ENCODE peak calls at places on chromosomes 11 and 22, in seven cellular contexts. One of them, this sample, is unnamed.
A peak's percentile ranks its signal among the peaks of the same experiment; 100 is the strongest.

GRCh38 chr11:129445226-129445625 is 69.6 kb downstream of the BARX2 start:
- DNase-seq in ovary: no peak
- DNase-seq in IMR-90: no peak
- DNase-seq in naive thymus-derived CD4-positive, alpha-beta T cell: no peak
- DNase-seq in upper lobe of left lung: peak; percentile 21
- DNase-seq in mesendoderm: no peak
- DNase-seq in mammary epithelial cell: no peak
- DNase-seq in this sample: no peak

GRCh38 chr22:20610243-20610686 is 102.9 kb downstream of the MED15 start:
- DNase-seq in ovary: no peak
- DNase-seq in IMR-90: no peak
- DNase-seq in naive thymus-derived CD4-positive, alpha-beta T cell: no peak
- DNase-seq in upper lobe of left lung: peak; percentile 66
- DNase-seq in mesendoderm: no peak
- DNase-seq in mammary epithelial cell: no peak
- DNase-seq in this sample: no peak

GRCh38 chr11:88115828-88116410 is 59.3 kb downstream of the RAB38 start:
- DNase-seq in ovary: no peak
- DNase-seq in IMR-90: no peak
- DNase-seq in naive thymus-derived CD4-positive, alpha-beta T cell: no peak
- DNase-seq in upper lobe of left lung: no peak
- DNase-seq in mesendoderm: peak; percentile 14
- DNase-seq in mammary epithelial cell: no peak
- DNase-seq in this sample: no peak

GRCh38 chr11:108221401-108221800 is 1.0 kb downstream of the NPAT start:
- DNase-seq in ovary: no peak
- DNase-seq in IMR-90: peak; percentile 45
- DNase-seq in naive thymus-derived CD4-positive, alpha-beta T cell: no peak
- DNase-seq in upper lobe of left lung: no peak
- DNase-seq in mesendoderm: no peak
- DNase-seq in mammary epithelial cell: peak; percentile 14
- DNase-seq in this sample: no peak

GRCh38 chr11:77668760-77669159 is 31.2 kb upstream of the CLNS1A start:
- DNase-seq in ovary: no peak
- DNase-seq in IMR-90: peak; percentile 62
- DNase-seq in naive thymus-derived CD4-positive, alpha-beta T cell: no peak
- DNase-seq in upper lobe of left lung: no peak
- DNase-seq in mesendoderm: no peak
- DNase-seq in mammary epithelial cell: no peak
- DNase-seq in this sample: no peak

GRCh38 chr11:117144477-117145392 is 648 bp downstream of the PAFAH1B2 start:
- DNase-seq in ovary: peak; percentile 65
- DNase-seq in IMR-90: peak; percentile 86
- DNase-seq in naive thymus-derived CD4-positive, alpha-beta T cell: no peak
- DNase-seq in upper lobe of left lung: peak; percentile 92
- DNase-seq in mesendoderm: peak; percentile 51
- DNase-seq in mammary epithelial cell: peak; percentile 68
- DNase-seq in this sample: peak; percentile 33

GRCh38 chr22:17258015-17258827 is 39.0 kb upstream of the ADA2 start:
- DNase-seq in ovary: peak; percentile 33
- DNase-seq in IMR-90: no peak
- DNase-seq in naive thymus-derived CD4-positive, alpha-beta T cell: peak; percentile 37
- DNase-seq in upper lobe of left lung: no peak
- DNase-seq in mesendoderm: peak; percentile 93
- DNase-seq in mammary epithelial cell: peak; percentile 65
- DNase-seq in this sample: no peak

GRCh38 chr11:1006762-1007161 is 29.8 kb downstream of the MUC6 start:
- DNase-seq in ovary: no peak
- DNase-seq in IMR-90: no peak
- DNase-seq in naive thymus-derived CD4-positive, alpha-beta T cell: no peak
- DNase-seq in upper lobe of left lung: no peak
- DNase-seq in mesendoderm: no peak
- DNase-seq in mammary epithelial cell: no peak
- DNase-seq in this sample: no peak

GRCh38 chr22:23256986-23257888 is 76.9 kb downstream of the BCR start:
- DNase-seq in ovary: peak; percentile 69
- DNase-seq in IMR-90: no peak
- DNase-seq in naive thymus-derived CD4-positive, alpha-beta T cell: no peak
- DNase-seq in upper lobe of left lung: peak; percentile 65
- DNase-seq in mesendoderm: no peak
- DNase-seq in mammary epithelial cell: peak; percentile 32
- DNase-seq in this sample: no peak

GRCh38 chr11:83007909-83008580 is 63.7 kb downstream of the RAB30 start:
- DNase-seq in ovary: peak; percentile 85
- DNase-seq in IMR-90: peak; percentile 24
- DNase-seq in naive thymus-derived CD4-positive, alpha-beta T cell: no peak
- DNase-seq in upper lobe of left lung: peak; percentile 6
- DNase-seq in mesendoderm: peak; percentile 59
- DNase-seq in mammary epithelial cell: no peak
- DNase-seq in this sample: no peak

GRCh38 chr11:438101-438844 is 3.5 kb downstream of the ANO9 start:
- DNase-seq in ovary: no peak
- DNase-seq in IMR-90: no peak
- DNase-seq in naive thymus-derived CD4-positive, alpha-beta T cell: no peak
- DNase-seq in upper lobe of left lung: no peak
- DNase-seq in mesendoderm: no peak
- DNase-seq in mammary epithelial cell: no peak
- DNase-seq in this sample: no peak

GRCh38 chr11:130408401-130408890 is 20.0 kb downstream of the ADAMTS8 start:
- DNase-seq in ovary: no peak
- DNase-seq in IMR-90: no peak
- DNase-seq in naive thymus-derived CD4-positive, alpha-beta T cell: no peak
- DNase-seq in upper lobe of left lung: peak; percentile 57
- DNase-seq in mesendoderm: no peak
- DNase-seq in mammary epithelial cell: no peak
- DNase-seq in this sample: no peak

GRCh38 chr11:70628881-70629844 is 230.8 kb downstream of the CTTN start:
- DNase-seq in ovary: no peak
- DNase-seq in IMR-90: no peak
- DNase-seq in naive thymus-derived CD4-positive, alpha-beta T cell: no peak
- DNase-seq in upper lobe of left lung: peak; percentile 59
- DNase-seq in mesendoderm: no peak
- DNase-seq in mammary epithelial cell: no peak
- DNase-seq in this sample: no peak

GRCh38 chr11:94738746-94739145 is 29.4 kb upstream of the AMOTL1 start:
- DNase-seq in ovary: no peak
- DNase-seq in IMR-90: no peak
- DNase-seq in naive thymus-derived CD4-positive, alpha-beta T cell: no peak
- DNase-seq in upper lobe of left lung: no peak
- DNase-seq in mesendoderm: peak; percentile 68
- DNase-seq in mammary epithelial cell: no peak
- DNase-seq in this sample: no peak

DNA sequence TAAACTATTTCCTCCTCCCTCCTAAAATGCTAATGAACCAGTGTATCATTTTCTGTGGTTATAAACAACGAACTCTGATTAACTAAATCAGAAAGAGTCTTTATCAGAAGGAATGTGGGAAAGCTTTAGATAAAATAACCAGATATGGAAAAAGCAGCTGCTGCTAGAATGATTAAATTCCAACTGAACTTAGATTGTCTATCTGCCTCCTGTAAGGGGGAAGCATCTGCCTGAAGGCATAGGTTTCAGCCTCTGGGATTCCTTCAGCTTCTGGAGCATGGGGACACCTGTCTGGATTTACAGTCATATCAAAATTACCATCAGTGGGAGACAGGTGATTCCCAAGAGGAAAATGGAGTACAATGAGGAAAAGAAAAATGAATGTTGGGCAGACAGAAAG is 1095.5 kb upstream of the CCDC90B start:
- DNase-seq in ovary: no peak
- DNase-seq in IMR-90: no peak
- DNase-seq in naive thymus-derived CD4-positive, alpha-beta T cell: no peak
- DNase-seq in upper lobe of left lung: no peak
- DNase-seq in mesendoderm: peak; percentile 31
- DNase-seq in mammary epithelial cell: no peak
- DNase-seq in this sample: no peak
- H3K4me3 ChIP-seq in ovary: no peak overlapping the region
- H3K4me3 ChIP-seq in IMR-90: no peak overlapping the region
- H3K4me3 ChIP-seq in naive thymus-derived CD4-positive, alpha-beta T cell: no peak overlapping the region
- H3K4me3 ChIP-seq in upper lobe of left lung: no peak overlapping the region
- H3K4me3 ChIP-seq in mesendoderm: no peak overlapping the region
- H3K4me3 ChIP-seq in mammary epithelial cell: no peak overlapping the region
- H3K4me3 ChIP-seq in this sample: no peak overlapping the region

DNA sequence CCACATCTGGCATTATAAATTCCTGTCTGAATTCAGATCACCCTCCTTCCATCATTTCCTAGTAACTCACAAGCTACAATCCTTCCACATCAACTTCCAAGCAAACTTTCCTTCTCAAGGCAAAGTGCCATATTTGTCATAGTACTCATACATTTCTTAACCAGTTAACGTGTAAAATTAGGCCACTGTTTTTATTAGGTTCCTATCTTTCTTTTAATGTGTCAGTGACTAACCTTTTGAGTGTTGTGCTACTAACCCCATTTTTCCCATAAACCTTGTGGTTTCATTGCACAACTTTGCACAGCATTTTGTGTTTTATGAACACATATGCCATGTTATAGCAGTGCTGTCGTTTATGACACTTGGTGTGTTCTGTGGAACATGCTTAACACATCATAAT is 90.1 kb downstream of the KIF18A start:
- DNase-seq in ovary: no peak
- DNase-seq in IMR-90: peak; percentile 61
- DNase-seq in naive thymus-derived CD4-positive, alpha-beta T cell: no peak
- DNase-seq in upper lobe of left lung: no peak
- DNase-seq in mesendoderm: no peak
- DNase-seq in mammary epithelial cell: peak; percentile 47
- DNase-seq in this sample: no peak
- H3K4me1 ChIP-seq in ovary: no peaks in the 10 kb centered on the region
- H3K4me1 ChIP-seq in IMR-90: peaks cover 3% of the 10 kb centered on the region
- H3K4me1 ChIP-seq in naive thymus-derived CD4-positive, alpha-beta T cell: no peaks in the 10 kb centered on the region
- H3K4me1 ChIP-seq in upper lobe of left lung: no peaks in the 10 kb centered on the region
- H3K4me1 ChIP-seq in mesendoderm: no peaks in the 10 kb centered on the region
- H3K4me1 ChIP-seq in mammary epithelial cell: no peaks in the 10 kb centered on the region
- H3K4me1 ChIP-seq in this sample: no peaks in the 10 kb centered on the region

GRCh38 chr11:123261345-123262106 is 66.5 kb upstream of the CLMP start:
- DNase-seq in ovary: peak; percentile 83
- DNase-seq in IMR-90: peak; percentile 67
- DNase-seq in naive thymus-derived CD4-positive, alpha-beta T cell: no peak
- DNase-seq in upper lobe of left lung: peak; percentile 93
- DNase-seq in mesendoderm: peak; percentile 91
- DNase-seq in mammary epithelial cell: peak; percentile 71
- DNase-seq in this sample: peak; percentile 13
- H3K4me3 ChIP-seq in ovary: no peak overlapping the region
- H3K4me3 ChIP-seq in IMR-90: peak overlapping the region; percentile 31
- H3K4me3 ChIP-seq in naive thymus-derived CD4-positive, alpha-beta T cell: no peak overlapping the region
- H3K4me3 ChIP-seq in upper lobe of left lung: peak overlapping the region; percentile 38
- H3K4me3 ChIP-seq in mesendoderm: no peak overlapping the region
- H3K4me3 ChIP-seq in mammary epithelial cell: no peak overlapping the region
- H3K4me3 ChIP-seq in this sample: no peak overlapping the region

GRCh38 chr11:2139691-2140337 is 625 bp upstream of the IGF2 start:
- DNase-seq in ovary: no peak
- DNase-seq in IMR-90: no peak
- DNase-seq in naive thymus-derived CD4-positive, alpha-beta T cell: no peak
- DNase-seq in upper lobe of left lung: peak; percentile 81
- DNase-seq in mesendoderm: no peak
- DNase-seq in mammary epithelial cell: peak; percentile 10
- DNase-seq in this sample: no peak
- H3K4me1 ChIP-seq in ovary: no peaks in the 10 kb centered on the region
- H3K4me1 ChIP-seq in IMR-90: peaks cover 2% of the 10 kb centered on the region
- H3K4me1 ChIP-seq in naive thymus-derived CD4-positive, alpha-beta T cell: no peaks in the 10 kb centered on the region
- H3K4me1 ChIP-seq in upper lobe of left lung: peaks cover 57% of the 10 kb centered on the region
- H3K4me1 ChIP-seq in mesendoderm: no peaks in the 10 kb centered on the region
- H3K4me1 ChIP-seq in mammary epithelial cell: peaks cover 12% of the 10 kb centered on the region
- H3K4me1 ChIP-seq in this sample: peaks cover 32% of the 10 kb centered on the region

DNA sequence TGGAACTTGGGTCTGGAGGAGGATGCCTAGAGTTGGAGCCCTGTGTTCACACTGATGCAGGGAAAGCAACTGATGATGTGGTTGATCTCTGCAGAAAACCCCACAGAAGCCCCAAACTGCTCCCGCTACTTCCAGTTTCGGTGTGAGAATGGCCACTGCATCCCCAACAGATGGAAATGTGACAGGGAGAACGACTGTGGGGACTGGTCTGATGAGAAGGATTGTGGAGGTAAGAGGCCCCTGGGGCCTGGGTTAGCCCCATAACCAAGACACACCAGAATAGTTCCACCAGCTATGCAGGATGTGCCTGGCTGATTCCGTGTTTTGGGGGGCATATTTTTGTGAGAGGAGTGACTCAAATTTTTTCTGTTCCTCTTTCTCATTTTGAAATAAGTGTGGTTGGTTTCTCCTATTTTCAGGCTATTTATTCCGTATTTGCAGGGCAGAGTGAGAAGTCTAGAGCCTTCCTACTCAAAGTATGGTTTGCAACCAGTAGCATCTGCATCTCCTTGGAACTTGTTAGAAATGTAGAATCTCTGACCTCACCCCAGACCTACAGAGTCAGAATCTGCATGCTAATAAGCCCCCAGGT is 137.3 kb upstream of the SORL1-AS1 start:
- DNase-seq in ovary: no peak
- DNase-seq in IMR-90: no peak
- DNase-seq in naive thymus-derived CD4-positive, alpha-beta T cell: no peak
- DNase-seq in upper lobe of left lung: no peak
- DNase-seq in mesendoderm: no peak
- DNase-seq in mammary epithelial cell: no peak
- DNase-seq in this sample: no peak
- H3K4me3 ChIP-seq in ovary: no peak overlapping the region
- H3K4me3 ChIP-seq in IMR-90: no peak overlapping the region
- H3K4me3 ChIP-seq in naive thymus-derived CD4-positive, alpha-beta T cell: no peak overlapping the region
- H3K4me3 ChIP-seq in upper lobe of left lung: no peak overlapping the region
- H3K4me3 ChIP-seq in mesendoderm: no peak overlapping the region
- H3K4me3 ChIP-seq in mammary epithelial cell: no peak overlapping the region
- H3K4me3 ChIP-seq in this sample: no peak overlapping the region

GRCh38 chr11:76592961-76593360 is 77.6 kb downstream of the LRRC32 start:
- DNase-seq in ovary: no peak
- DNase-seq in IMR-90: no peak
- DNase-seq in naive thymus-derived CD4-positive, alpha-beta T cell: no peak
- DNase-seq in upper lobe of left lung: no peak
- DNase-seq in mesendoderm: no peak
- DNase-seq in mammary epithelial cell: peak; percentile 80
- DNase-seq in this sample: no peak
- H3K4me1 ChIP-seq in ovary: no peaks in the 10 kb centered on the region
- H3K4me1 ChIP-seq in IMR-90: peaks cover 7% of the 10 kb centered on the region
- H3K4me1 ChIP-seq in naive thymus-derived CD4-positive, alpha-beta T cell: no peaks in the 10 kb centered on the region
- H3K4me1 ChIP-seq in upper lobe of left lung: peaks cover 16% of the 10 kb centered on the region
- H3K4me1 ChIP-seq in mesendoderm: no peaks in the 10 kb centered on the region
- H3K4me1 ChIP-seq in mammary epithelial cell: peaks cover 6% of the 10 kb centered on the region
- H3K4me1 ChIP-seq in this sample: peaks cover 4% of the 10 kb centered on the region

GRCh38 chr22:45642966-45643365 is 28.7 kb upstream of the ATXN10 start:
- DNase-seq in ovary: no peak
- DNase-seq in IMR-90: no peak
- DNase-seq in naive thymus-derived CD4-positive, alpha-beta T cell: no peak
- DNase-seq in upper lobe of left lung: no peak
- DNase-seq in mesendoderm: no peak
- DNase-seq in mammary epithelial cell: no peak
- DNase-seq in this sample: no peak
- H3K4me3 ChIP-seq in ovary: no peak overlapping the region
- H3K4me3 ChIP-seq in IMR-90: no peak overlapping the region
- H3K4me3 ChIP-seq in naive thymus-derived CD4-positive, alpha-beta T cell: no peak overlapping the region
- H3K4me3 ChIP-seq in upper lobe of left lung: no peak overlapping the region
- H3K4me3 ChIP-seq in mesendoderm: no peak overlapping the region
- H3K4me3 ChIP-seq in mammary epithelial cell: no peak overlapping the region
- H3K4me3 ChIP-seq in this sample: no peak overlapping the region

This sample was measured in effector memory CD4-positive, alpha-beta T cell.